ENCODE peak calls at places on chromosome 1, in five cellular contexts. F is activated CD8-positive, alpha-beta memory T cell treated with anti-CD3 and anti-CD28 coated beads for 48 hours; M is endothelial cell; L is NCI-H2081 treated with DMSO at 0.1 percent for 48 hours; X is OCI-LY7. Z is an unnamed sample.

GRCh38 chr1:241357366-241358305 is 631 bp upstream of the RGS7 start:
- DNase-seq in M (no peak), X (no peak), L (no peak), F (no peak), Z (peak)

GRCh38 chr1:47533176-47534039 is 95.6 kb downstream of the FOXD2 start:
- DNase-seq in L (no peak), M (peak), F (no peak), X (no peak), Z (peak)

GRCh38 chr1:2226525-2227340 is 1.4 kb upstream of the SKI start:
- DNase-seq in L (no peak), F (no peak), X (no peak), M (no peak), Z (no peak)

GRCh38 chr1:225691861-225692516 is 39.1 kb upstream of the ENAH start:
- DNase-seq in F (no peak), L (no peak), M (no peak), X (no peak), Z (no peak)

GRCh38 chr1:30085814-30086770 is 637.3 kb downstream of the MATN1 start:
- DNase-seq in F (peak), L (no peak), M (peak), X (peak), Z (peak)

GRCh38 chr1:109466440-109467300 is at the start of gene SYPL2:
- DNase-seq in L (no peak), X (no peak), M (peak), F (no peak), Z (peak)

GRCh38 chr1:8424539-8425116 is 106.7 kb downstream of the SLC45A1 start:
- DNase-seq in F (peak), M (peak), X (peak), L (no peak), Z (peak)

GRCh38 chr1:74245168-74245753 is 10.1 kb downstream of the TNNI3K start:
- DNase-seq in L (no peak), M (no peak), F (no peak), X (no peak), Z (no peak)

GRCh38 chr1:41902125-41902524 is 16.6 kb downstream of the HIVEP3 start:
- DNase-seq in L (no peak), X (no peak), F (no peak), M (peak), Z (no peak)

GRCh38 chr1:152148051-152148450 is 11.0 kb downstream of the RPTN start:
- DNase-seq in X (no peak), F (no peak), L (no peak), M (no peak), Z (no peak)

GRCh38 chr1:172338295-172338735 is 82.2 kb upstream of the C1orf105 start:
- DNase-seq in M (no peak), L (no peak), X (no peak), F (no peak), Z (no peak)

GRCh38 chr1:175207971-175208370 is 15.4 kb upstream of the KIAA0040 start:
- DNase-seq in M (no peak), X (no peak), L (peak), F (no peak), Z (no peak)

GRCh38 chr1:54885863-54886723 is 902 bp downstream of the DHCR24 start:
- DNase-seq in M (peak), L (no peak), X (peak), F (no peak), Z (no peak)